ENCODE peak calls at places on chromosomes 12 and 14, in nine cellular contexts. One of them, this sample, is unnamed.

GRCh38 chr12:69916541-69917270 is 91.7 kb downstream of the MYRFL start:
- DNase-seq in GM12892: no peak
- DNase-seq in activated CD8-positive, alpha-beta memory T cell treated with anti-CD3 and anti-CD28 coated beads for 1 hour: no peak
- DNase-seq in stromal cell of bone marrow: peak
- DNase-seq in NCI-H1105: no peak
- DNase-seq in cardiac fibroblast: peak
- DNase-seq in uterus: no peak
- DNase-seq in fibroblast of lung: peak
- DNase-seq in Caco-2: no peak
- DNase-seq in this sample: no peak

GRCh38 chr14:45252356-45253069 is 489 bp downstream of the MIS18BP1 start:
- DNase-seq in GM12892: no peak
- DNase-seq in activated CD8-positive, alpha-beta memory T cell treated with anti-CD3 and anti-CD28 coated beads for 1 hour: no peak
- DNase-seq in stromal cell of bone marrow: no peak
- DNase-seq in NCI-H1105: no peak
- DNase-seq in cardiac fibroblast: peak
- DNase-seq in uterus: no peak
- DNase-seq in fibroblast of lung: peak
- DNase-seq in Caco-2: peak
- DNase-seq in this sample: no peak

GRCh38 chr12:117050060-117050459 is 49.2 kb downstream of the TESC start:
- DNase-seq in GM12892: no peak
- DNase-seq in activated CD8-positive, alpha-beta memory T cell treated with anti-CD3 and anti-CD28 coated beads for 1 hour: no peak
- DNase-seq in stromal cell of bone marrow: no peak
- DNase-seq in NCI-H1105: peak
- DNase-seq in cardiac fibroblast: no peak
- DNase-seq in uterus: no peak
- DNase-seq in fibroblast of lung: no peak
- DNase-seq in Caco-2: no peak
- DNase-seq in this sample: no peak

GRCh38 chr14:84181072-84181471 is 1348.9 kb upstream of the FLRT2 start:
- DNase-seq in GM12892: no peak
- DNase-seq in activated CD8-positive, alpha-beta memory T cell treated with anti-CD3 and anti-CD28 coated beads for 1 hour: no peak
- DNase-seq in stromal cell of bone marrow: no peak
- DNase-seq in NCI-H1105: no peak
- DNase-seq in cardiac fibroblast: no peak
- DNase-seq in uterus: no peak
- DNase-seq in fibroblast of lung: no peak
- DNase-seq in Caco-2: no peak
- DNase-seq in this sample: no peak

GRCh38 chr12:132827763-132828703 is 636 bp downstream of the GOLGA3 start:
- DNase-seq in GM12892: peak
- DNase-seq in activated CD8-positive, alpha-beta memory T cell treated with anti-CD3 and anti-CD28 coated beads for 1 hour: no peak
- DNase-seq in stromal cell of bone marrow: peak
- DNase-seq in NCI-H1105: no peak
- DNase-seq in cardiac fibroblast: peak
- DNase-seq in uterus: no peak
- DNase-seq in fibroblast of lung: peak
- DNase-seq in Caco-2: peak
- DNase-seq in this sample: peak

GRCh38 chr12:65632131-65632855 is 192.0 kb upstream of the HMGA2 start:
- DNase-seq in GM12892: no peak
- DNase-seq in activated CD8-positive, alpha-beta memory T cell treated with anti-CD3 and anti-CD28 coated beads for 1 hour: no peak
- DNase-seq in stromal cell of bone marrow: no peak
- DNase-seq in NCI-H1105: no peak
- DNase-seq in cardiac fibroblast: no peak
- DNase-seq in uterus: no peak
- DNase-seq in fibroblast of lung: peak
- DNase-seq in Caco-2: no peak
- DNase-seq in this sample: no peak

GRCh38 chr12:130775953-130776856 is 60.1 kb upstream of the RIMBP2 start:
- DNase-seq in GM12892: no peak
- DNase-seq in activated CD8-positive, alpha-beta memory T cell treated with anti-CD3 and anti-CD28 coated beads for 1 hour: no peak
- DNase-seq in stromal cell of bone marrow: peak
- DNase-seq in NCI-H1105: no peak
- DNase-seq in cardiac fibroblast: peak
- DNase-seq in uterus: no peak
- DNase-seq in fibroblast of lung: peak
- DNase-seq in Caco-2: peak
- DNase-seq in this sample: peak

GRCh38 chr12:106760184-106760531 is 14.3 kb upstream of the RIC8B start:
- DNase-seq in GM12892: peak
- DNase-seq in activated CD8-positive, alpha-beta memory T cell treated with anti-CD3 and anti-CD28 coated beads for 1 hour: no peak
- DNase-seq in stromal cell of bone marrow: no peak
- DNase-seq in NCI-H1105: no peak
- DNase-seq in cardiac fibroblast: no peak
- DNase-seq in uterus: no peak
- DNase-seq in fibroblast of lung: peak
- DNase-seq in Caco-2: no peak
- DNase-seq in this sample: peak

GRCh38 chr14:68935761-68936209 is 43.3 kb downstream of the ACTN1 start:
- DNase-seq in GM12892: no peak
- DNase-seq in activated CD8-positive, alpha-beta memory T cell treated with anti-CD3 and anti-CD28 coated beads for 1 hour: no peak
- DNase-seq in stromal cell of bone marrow: no peak
- DNase-seq in NCI-H1105: no peak
- DNase-seq in cardiac fibroblast: peak
- DNase-seq in uterus: peak
- DNase-seq in fibroblast of lung: peak
- DNase-seq in Caco-2: no peak
- DNase-seq in this sample: no peak

GRCh38 chr12:113537751-113538087 is 66.0 kb upstream of the LHX5 start:
- DNase-seq in GM12892: no peak
- DNase-seq in activated CD8-positive, alpha-beta memory T cell treated with anti-CD3 and anti-CD28 coated beads for 1 hour: no peak
- DNase-seq in stromal cell of bone marrow: no peak
- DNase-seq in NCI-H1105: no peak
- DNase-seq in cardiac fibroblast: no peak
- DNase-seq in uterus: no peak
- DNase-seq in fibroblast of lung: no peak
- DNase-seq in Caco-2: no peak
- DNase-seq in this sample: no peak

GRCh38 chr14:54459106-54459505 is 17.9 kb upstream of the CNIH1 start:
- DNase-seq in GM12892: no peak
- DNase-seq in activated CD8-positive, alpha-beta memory T cell treated with anti-CD3 and anti-CD28 coated beads for 1 hour: no peak
- DNase-seq in stromal cell of bone marrow: no peak
- DNase-seq in NCI-H1105: no peak
- DNase-seq in cardiac fibroblast: no peak
- DNase-seq in uterus: no peak
- DNase-seq in fibroblast of lung: no peak
- DNase-seq in Caco-2: no peak
- DNase-seq in this sample: no peak

GRCh38 chr14:106556665-106557289 is 1030.4 kb downstream of the TMEM121 start:
- DNase-seq in GM12892: no peak
- DNase-seq in activated CD8-positive, alpha-beta memory T cell treated with anti-CD3 and anti-CD28 coated beads for 1 hour: peak
- DNase-seq in stromal cell of bone marrow: no peak
- DNase-seq in NCI-H1105: peak
- DNase-seq in cardiac fibroblast: no peak
- DNase-seq in uterus: no peak
- DNase-seq in fibroblast of lung: no peak
- DNase-seq in Caco-2: peak
- DNase-seq in this sample: peak

GRCh38 chr12:116161588-116161987 is 115.9 kb downstream of the MED13L start:
- DNase-seq in GM12892: no peak
- DNase-seq in activated CD8-positive, alpha-beta memory T cell treated with anti-CD3 and anti-CD28 coated beads for 1 hour: no peak
- DNase-seq in stromal cell of bone marrow: no peak
- DNase-seq in NCI-H1105: no peak
- DNase-seq in cardiac fibroblast: peak
- DNase-seq in uterus: no peak
- DNase-seq in fibroblast of lung: peak
- DNase-seq in Caco-2: no peak
- DNase-seq in this sample: no peak

GRCh38 chr14:42806909-42807315 is 1200.2 kb downstream of the LRFN5 start:
- DNase-seq in GM12892: no peak
- DNase-seq in activated CD8-positive, alpha-beta memory T cell treated with anti-CD3 and anti-CD28 coated beads for 1 hour: no peak
- DNase-seq in stromal cell of bone marrow: peak
- DNase-seq in NCI-H1105: no peak
- DNase-seq in cardiac fibroblast: peak
- DNase-seq in uterus: no peak
- DNase-seq in fibroblast of lung: peak
- DNase-seq in Caco-2: no peak
- DNase-seq in this sample: no peak

GRCh38 chr12:28742791-28743190 is 406.3 kb upstream of the FAR2 start:
- DNase-seq in GM12892: no peak
- DNase-seq in activated CD8-positive, alpha-beta memory T cell treated with anti-CD3 and anti-CD28 coated beads for 1 hour: no peak
- DNase-seq in stromal cell of bone marrow: peak
- DNase-seq in NCI-H1105: no peak
- DNase-seq in cardiac fibroblast: no peak
- DNase-seq in uterus: no peak
- DNase-seq in fibroblast of lung: peak
- DNase-seq in Caco-2: no peak
- DNase-seq in this sample: no peak

GRCh38 chr14:92437309-92437708 is 76.3 kb upstream of the RIN3 start:
- DNase-seq in GM12892: no peak
- DNase-seq in activated CD8-positive, alpha-beta memory T cell treated with anti-CD3 and anti-CD28 coated beads for 1 hour: no peak
- DNase-seq in stromal cell of bone marrow: no peak
- DNase-seq in NCI-H1105: no peak
- DNase-seq in cardiac fibroblast: no peak
- DNase-seq in uterus: no peak
- DNase-seq in fibroblast of lung: no peak
- DNase-seq in Caco-2: no peak
- DNase-seq in this sample: no peak

GRCh38 chr14:94320243-94320642 is 2.9 kb downstream of the SERPINA6 start:
- DNase-seq in GM12892: no peak
- DNase-seq in activated CD8-positive, alpha-beta memory T cell treated with anti-CD3 and anti-CD28 coated beads for 1 hour: no peak
- DNase-seq in stromal cell of bone marrow: no peak
- DNase-seq in NCI-H1105: no peak
- DNase-seq in cardiac fibroblast: no peak
- DNase-seq in uterus: no peak
- DNase-seq in fibroblast of lung: no peak
- DNase-seq in Caco-2: peak
- DNase-seq in this sample: no peak

GRCh38 chr12:3170423-3171194 is 93.4 kb downstream of the TSPAN9 start:
- DNase-seq in GM12892: no peak
- DNase-seq in activated CD8-positive, alpha-beta memory T cell treated with anti-CD3 and anti-CD28 coated beads for 1 hour: no peak
- DNase-seq in stromal cell of bone marrow: peak
- DNase-seq in NCI-H1105: no peak
- DNase-seq in cardiac fibroblast: peak
- DNase-seq in uterus: peak
- DNase-seq in fibroblast of lung: peak
- DNase-seq in Caco-2: no peak
- DNase-seq in this sample: no peak

GRCh38 chr12:12839886-12840285 is 26.7 kb downstream of the DDX47 start:
- DNase-seq in GM12892: no peak
- DNase-seq in activated CD8-positive, alpha-beta memory T cell treated with anti-CD3 and anti-CD28 coated beads for 1 hour: no peak
- DNase-seq in stromal cell of bone marrow: peak
- DNase-seq in NCI-H1105: no peak
- DNase-seq in cardiac fibroblast: peak
- DNase-seq in uterus: no peak
- DNase-seq in fibroblast of lung: peak
- DNase-seq in Caco-2: peak
- DNase-seq in this sample: no peak

GRCh38 chr12:120847392-120848157 is 56.6 kb downstream of the SPPL3 start:
- DNase-seq in GM12892: no peak
- DNase-seq in activated CD8-positive, alpha-beta memory T cell treated with anti-CD3 and anti-CD28 coated beads for 1 hour: no peak
- DNase-seq in stromal cell of bone marrow: no peak
- DNase-seq in NCI-H1105: no peak
- DNase-seq in cardiac fibroblast: no peak
- DNase-seq in uterus: no peak
- DNase-seq in fibroblast of lung: no peak
- DNase-seq in Caco-2: no peak
- DNase-seq in this sample: no peak

GRCh38 chr12:57983150-57983857 is 41.9 kb downstream of the ATP23 start:
- DNase-seq in GM12892: no peak
- DNase-seq in activated CD8-positive, alpha-beta memory T cell treated with anti-CD3 and anti-CD28 coated beads for 1 hour: no peak
- DNase-seq in stromal cell of bone marrow: peak
- DNase-seq in NCI-H1105: peak
- DNase-seq in cardiac fibroblast: peak
- DNase-seq in uterus: no peak
- DNase-seq in fibroblast of lung: peak
- DNase-seq in Caco-2: peak
- DNase-seq in this sample: no peak